ENCODE peak calls at places on chromosomes 16 and 17, in eight cellular contexts. D is small intestine, Q is uterus, G is ascending aorta, E is adrenal gland, N is tibial nerve, S is mucosa of descending colon, C is endodermal cell. I is an unnamed sample.

GRCh38 chr17:64780096-64781012 is 118.2 kb upstream of the SMURF2 start:
- DNase-seq in S (peak; percentile 92), N (no peak), E (peak; percentile 85), Q (peak; percentile 24), G (peak; percentile 68), C (peak; percentile 98), D (peak; percentile 86), I (peak; percentile 73)

GRCh38 chr17:6279659-6280058 is 155.3 kb downstream of the AIPL1 start:
- DNase-seq in S (peak; percentile 70), E (no peak), N (no peak), G (no peak), Q (no peak), C (peak; percentile 97), D (peak; percentile 49), I (no peak)

GRCh38 chr16:29662729-29663019 is 373 bp upstream of the SPN start:
- DNase-seq in C (no peak), E (no peak), S (peak; percentile 53), G (no peak), N (no peak), D (peak; percentile 35), Q (no peak), I (peak; percentile 27)

GRCh38 chr16:1890024-1890700 is 18.2 kb upstream of the MEIOB start:
- DNase-seq in Q (no peak), S (peak; percentile 8), E (no peak), C (no peak), G (no peak), N (no peak), D (no peak), I (no peak)

GRCh38 chr17:38746004-38746892 is 1.9 kb downstream of the PCGF2 start:
- DNase-seq in Q (no peak), E (peak; percentile 56), D (no peak), G (peak; percentile 50), N (no peak), C (peak; percentile 68), S (no peak), I (no peak)

GRCh38 chr16:85056211-85056748 is 28.7 kb downstream of the KIAA0513 start:
- DNase-seq in N (no peak), E (no peak), Q (peak; percentile 28), C (peak; percentile 76), G (no peak), D (no peak), S (no peak), I (no peak)

GRCh38 chr16:87297918-87298631 is 19.1 kb downstream of the C16orf95 start:
- DNase-seq in C (peak; percentile 89), N (peak; percentile 30), G (no peak), Q (no peak), D (peak; percentile 17), S (no peak), E (peak; percentile 57), I (no peak)

GRCh38 chr17:27882162-27882840 is 10.9 kb downstream of the LYRM9 start:
- DNase-seq in Q (no peak), N (no peak), G (no peak), C (no peak), S (no peak), E (peak; percentile 50), D (no peak), I (no peak)

GRCh38 chr16:89119161-89119621 is 25.5 kb downstream of the ACSF3 start:
- DNase-seq in E (no peak), D (no peak), C (no peak), G (no peak), Q (no peak), N (no peak), S (peak; percentile 17), I (no peak)

GRCh38 chr17:72125226-72125651 is 4.4 kb downstream of the SOX9 start:
- DNase-seq in S (no peak), C (peak; percentile 69), G (no peak), E (no peak), Q (no peak), D (peak; percentile 32), N (no peak), I (no peak)

GRCh38 chr16:10536814-10537389 is 43.5 kb downstream of the EMP2 start:
- DNase-seq in S (no peak), E (no peak), N (no peak), Q (no peak), G (no peak), D (no peak), C (no peak), I (no peak)

GRCh38 chr17:72948115-72948514 is 144.4 kb downstream of the SLC39A11 start:
- DNase-seq in G (no peak), C (no peak), N (no peak), D (no peak), S (no peak), Q (no peak), E (no peak), I (no peak)

GRCh38 chr16:89552913-89553312 is 7.6 kb upstream of the RPL13 start:
- DNase-seq in G (no peak), D (no peak), E (no peak), S (no peak), Q (no peak), C (no peak), N (no peak), I (no peak)

GRCh38 chr16:75565640-75566039 is 539 bp upstream of the GABARAPL2 start:
- DNase-seq in S (no peak), G (no peak), C (no peak), D (no peak), N (no peak), E (no peak), Q (no peak), I (no peak)

GRCh38 chr16:58345574-58346354 is 46.5 kb upstream of the GINS3 start:
- DNase-seq in G (no peak), N (no peak), E (no peak), C (no peak), S (no peak), Q (no peak), D (no peak), I (no peak)

GRCh38 chr17:45226620-45227019 is 4.9 kb downstream of the FMNL1 start:
- DNase-seq in G (no peak), S (no peak), E (no peak), N (no peak), D (no peak), Q (no peak), C (no peak), I (no peak)

GRCh38 chr17:45228121-45228941 is 6.6 kb downstream of the FMNL1 start:
- DNase-seq in G (no peak), Q (no peak), D (no peak), N (no peak), E (no peak), C (peak; percentile 55), S (no peak), I (no peak)

GRCh38 chr17:45227101-45227591 is 5.5 kb downstream of the FMNL1 start:
- DNase-seq in D (peak; percentile 46), Q (no peak), G (no peak), N (no peak), C (no peak), S (peak; percentile 52), E (no peak), I (no peak)

GRCh38 chr17:45228985-45229517 is 7.4 kb downstream of the FMNL1 start:
- DNase-seq in S (peak; percentile 77), D (peak; percentile 28), G (peak; percentile 89), E (peak; percentile 83), C (peak; percentile 83), N (peak; percentile 85), Q (peak; percentile 92), I (peak; percentile 70)

DNA sequence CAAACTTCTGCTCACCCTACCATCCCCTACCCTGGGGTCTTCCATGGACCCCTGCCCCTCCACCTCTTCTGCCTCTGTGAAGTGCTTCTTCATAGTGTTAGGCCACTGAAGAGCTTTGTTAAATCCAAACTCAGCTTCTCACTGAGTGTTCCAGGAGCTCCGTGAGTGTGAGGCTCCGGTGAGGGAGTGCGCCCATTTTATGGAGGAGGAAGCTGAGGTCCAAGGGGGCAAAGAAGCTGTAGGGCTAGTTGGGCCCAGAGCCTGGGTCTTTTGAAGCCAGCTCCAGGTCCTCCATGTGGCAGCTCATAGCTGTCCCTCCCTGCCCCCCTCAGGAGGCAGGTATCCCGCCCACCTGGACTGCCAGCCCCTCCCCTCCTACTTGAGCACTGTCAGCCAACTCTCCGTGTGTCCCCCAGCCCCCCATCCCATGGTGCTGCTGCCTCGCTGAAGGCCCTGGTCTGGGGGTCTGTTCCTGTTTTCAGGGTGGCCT is 6.0 kb downstream of the FMNL1 start:
- DNase-seq in N (no peak), G (no peak), Q (no peak), C (no peak), E (no peak), S (no peak), D (no peak), I (no peak)
- H3K4me3 ChIP-seq in N (no peak overlapping the region), G (no peak overlapping the region), Q (no peak overlapping the region), C (no peak overlapping the region), E (no peak overlapping the region), S (no peak overlapping the region), D (no peak overlapping the region), I (no peak overlapping the region)

GRCh38 chr17:32801193-32801592 is 75.7 kb downstream of the MYO1D start:
- DNase-seq in G (no peak), E (no peak), C (no peak), Q (peak; percentile 21), N (no peak), D (no peak), S (no peak), I (no peak)
- H3K4me1 ChIP-seq in G (peaks cover 62% of the 10 kb centered on the region), E (peaks cover 33% of the 10 kb centered on the region), C (no peaks in the 10 kb centered on the region), Q (no peaks in the 10 kb centered on the region), N (no peaks in the 10 kb centered on the region), D (no peaks in the 10 kb centered on the region), S (peaks cover 11% of the 10 kb centered on the region), I (peaks cover 6% of the 10 kb centered on the region)

DNA sequence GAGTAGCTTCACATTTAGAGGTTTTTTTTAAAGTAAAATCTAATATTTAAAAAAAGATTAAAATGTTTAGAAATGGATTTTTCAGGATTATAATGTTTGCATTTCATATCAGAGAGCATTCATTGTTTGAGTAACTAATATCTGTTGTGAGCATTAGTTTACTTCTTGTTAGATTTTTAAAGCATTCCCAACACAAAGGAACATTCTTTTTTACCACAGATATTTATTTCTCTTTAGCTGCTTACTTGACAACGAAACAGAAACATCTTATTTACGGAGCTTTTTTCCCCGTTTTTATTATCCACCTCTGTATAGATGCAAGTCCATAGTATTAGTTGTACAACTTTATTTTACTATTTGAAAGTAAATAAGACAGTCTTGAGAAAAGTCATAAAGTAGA is 53.0 kb downstream of the NFAT5 start:
- DNase-seq in D (no peak), S (no peak), G (no peak), Q (no peak), C (no peak), N (no peak), E (no peak), I (no peak)
- H3K4me3 ChIP-seq in D (no peak overlapping the region), S (no peak overlapping the region), G (peak overlapping the region; percentile 8), Q (no peak overlapping the region), C (no peak overlapping the region), N (no peak overlapping the region), E (no peak overlapping the region), I (no peak overlapping the region)

GRCh38 chr16:72044825-72045359 is 9.4 kb upstream of the HP start:
- DNase-seq in S (no peak), C (no peak), G (no peak), N (no peak), Q (no peak), D (no peak), E (no peak), I (no peak)

GRCh38 chr16:72051818-72052217 is 2.5 kb upstream of the HP start:
- DNase-seq in D (no peak), S (no peak), Q (no peak), E (no peak), G (no peak), C (no peak), N (no peak), I (no peak)

GRCh38 chr16:72050769-72051464 is 3.4 kb upstream of the HP start:
- DNase-seq in E (no peak), G (no peak), S (no peak), N (peak; percentile 26), Q (no peak), D (no peak), C (no peak), I (no peak)

GRCh38 chr16:72043539-72043938 is 10.8 kb upstream of the HP start:
- DNase-seq in N (no peak), C (no peak), D (no peak), G (no peak), S (no peak), E (no peak), Q (no peak), I (no peak)

GRCh38 chr16:72049110-72049509 is 5.2 kb upstream of the HP start:
- DNase-seq in E (no peak), S (no peak), C (no peak), G (no peak), D (no peak), N (no peak), Q (no peak), I (no peak)
- H3K4me1 ChIP-seq in E (no peaks in the 10 kb centered on the region), S (no peaks in the 10 kb centered on the region), C (no peaks in the 10 kb centered on the region), G (no peaks in the 10 kb centered on the region), D (no peaks in the 10 kb centered on the region), N (no peaks in the 10 kb centered on the region), Q (no peaks in the 10 kb centered on the region), I (no peaks in the 10 kb centered on the region)